ENCODE peak calls at places on chromosomes 4 and X, in six cellular contexts. R is NCI-H510A treated with DMSO at 0.1 percent for 48 hours; C is gastrocnemius medialis; J is activated CD4-positive, alpha-beta T cell treated with anti-CD3 and anti-CD28 coated beads for 4 hours; Z is dermis microvascular lymphatic vessel endothelial cell; Q is brain microvascular endothelial cell. E is an unnamed sample.
A peak's percentile ranks its signal among the peaks of the same experiment; 100 is the strongest.

GRCh38 chr4:66693694-66694093 is 851.6 kb downstream of the CENPC start:
- DNase-seq in Q (no peak), R (no peak), Z (no peak), J (no peak), C (no peak), E (peak; percentile 60)

GRCh38 chrX:915427-916234 is 285.0 kb downstream of the SHOX start:
- DNase-seq in Z (no peak), Q (no peak), J (no peak), R (no peak), C (no peak), E (no peak)

GRCh38 chrX:76827672-76828071 is 400.2 kb downstream of the MAGEE1 start:
- DNase-seq in Z (no peak), C (no peak), J (no peak), R (no peak), Q (no peak), E (no peak)

GRCh38 chrX:70554523-70554922 is 109.9 kb downstream of the DLG3 start:
- DNase-seq in C (no peak), R (no peak), J (no peak), Q (no peak), Z (no peak), E (no peak)

GRCh38 chr4:57053508-57053907 is 56.7 kb downstream of the IGFBP7 start:
- DNase-seq in R (no peak), J (no peak), C (no peak), Z (no peak), Q (peak; percentile 84), E (peak; percentile 81)

GRCh38 chr4:76434901-76435688 is at the start of gene SHROOM3:
- DNase-seq in Z (no peak), J (no peak), R (no peak), Q (peak; percentile 5), C (no peak), E (peak; percentile 75)

GRCh38 chr4:102612824-102613366 is 111.7 kb downstream of the NFKB1 start:
- DNase-seq in C (no peak), Z (no peak), R (no peak), J (peak; percentile 54), Q (no peak), E (no peak)

GRCh38 chrX:17030580-17031285 is 84.3 kb downstream of the REPS2 start:
- DNase-seq in Z (no peak), J (no peak), Q (no peak), R (no peak), C (no peak), E (peak; percentile 45)

GRCh38 chr4:26094911-26095310 is 180.9 kb downstream of the SMIM20 start:
- DNase-seq in C (no peak), R (no peak), Q (no peak), Z (no peak), J (no peak), E (no peak)

GRCh38 chrX:125108926-125109325 is 210.7 kb upstream of the TEX13C start:
- DNase-seq in C (no peak), Q (no peak), J (no peak), R (no peak), Z (no peak), E (no peak)

GRCh38 chrX:120560405-120560841 is 339 bp downstream of the CUL4B start:
- DNase-seq in C (no peak), Q (peak; percentile 34), J (peak; percentile 26), R (peak; percentile 47), Z (peak; percentile 22), E (no peak)